ENCODE peak calls at places on chromosomes 1 and 21, in nine cellular contexts. C is CD4-positive, alpha-beta T cell; Y is bronchial epithelial cell; F is cardiac fibroblast; A is fibroblast of lung; P is lower lobe of right lung; Q is AG09309; H is omental fat pad; N is astrocyte of the spinal cord. T is an unnamed sample.

GRCh38 chr21:42942244-42942643 is 16.8 kb upstream of the ERVH48-1 start:
- DNase-seq in N (no peak), P (no peak), Q (no peak), H (no peak), Y (peak; percentile 84), A (no peak), F (no peak), C (no peak), T (no peak)

GRCh38 chr1:210328746-210329488 is at the start of gene HHAT:
- DNase-seq in Q (peak; percentile 24), P (peak; percentile 93), F (peak; percentile 81), H (no peak), N (peak; percentile 78), A (peak; percentile 64), Y (peak; percentile 68), C (peak; percentile 36), T (peak; percentile 67)

GRCh38 chr1:117321680-117322609 is 45.3 kb upstream of the MAN1A2 start:
- DNase-seq in A (no peak), C (no peak), Y (no peak), N (no peak), Q (no peak), F (peak; percentile 51), H (no peak), P (no peak), T (no peak)

GRCh38 chr1:220876511-220877347 is 2.5 kb upstream of the HLX start:
- DNase-seq in H (no peak), Q (no peak), P (peak; percentile 63), Y (no peak), F (peak; percentile 53), C (no peak), N (peak; percentile 55), A (peak; percentile 29), T (no peak)

GRCh38 chr1:24742090-24742938 is 2.9 kb upstream of the CLIC4 start:
- DNase-seq in Y (peak; percentile 39), C (no peak), A (peak; percentile 75), P (peak; percentile 14), H (no peak), Q (no peak), N (peak; percentile 63), F (peak; percentile 70), T (no peak)

GRCh38 chr21:45542667-45543370 is 579 bp upstream of the SLC19A1 start:
- DNase-seq in P (peak; percentile 56), Q (no peak), A (no peak), H (peak; percentile 21), F (no peak), Y (no peak), N (no peak), C (no peak), T (peak; percentile 10)

GRCh38 chr1:93079685-93080141 is 630 bp downstream of the MTF2 start:
- DNase-seq in H (no peak), F (no peak), C (no peak), N (no peak), A (no peak), Q (no peak), Y (peak; percentile 20), P (peak; percentile 51), T (peak; percentile 16)

GRCh38 chr1:234755449-234755863 is 145.5 kb upstream of the IRF2BP2 start:
- DNase-seq in Q (peak; percentile 72), Y (peak; percentile 78), C (no peak), A (peak; percentile 93), H (peak; percentile 93), P (peak; percentile 81), N (peak; percentile 62), F (peak; percentile 93), T (no peak)

GRCh38 chr21:25691931-25692330 is 42.8 kb downstream of the ATP5PF start:
- DNase-seq in C (no peak), A (peak; percentile 53), P (no peak), Q (no peak), N (no peak), H (no peak), F (no peak), Y (no peak), T (no peak)

GRCh38 chr1:5508669-5509330 is 483.4 kb downstream of the NPHP4 start:
- DNase-seq in F (no peak), P (no peak), C (no peak), Q (no peak), H (no peak), A (no peak), N (no peak), Y (no peak), T (no peak)

GRCh38 chr1:89723863-89724262 is 90.9 kb downstream of the LRRC8C start:
- DNase-seq in Y (peak; percentile 25), N (no peak), F (peak; percentile 78), A (peak; percentile 49), C (no peak), P (no peak), Q (no peak), H (no peak), T (no peak)

GRCh38 chr1:3612123-3612522 is 815 bp upstream of the MEGF6 start:
- DNase-seq in Q (no peak), F (no peak), H (no peak), P (no peak), Y (no peak), N (no peak), C (no peak), A (no peak), T (no peak)

GRCh38 chr1:43279666-43280065 is 5.7 kb downstream of the C1orf210 start:
- DNase-seq in Q (no peak), H (no peak), P (no peak), A (no peak), N (no peak), F (no peak), Y (no peak), C (no peak), T (no peak)

GRCh38 chr1:21579788-21580187 is 70.6 kb downstream of the ALPL start:
- DNase-seq in N (no peak), P (no peak), H (no peak), Q (no peak), F (no peak), Y (peak; percentile 40), A (no peak), C (no peak), T (no peak)

GRCh38 chr1:15810073-15810472 is 2.6 kb upstream of the UQCRHL start:
- DNase-seq in C (no peak), Y (no peak), F (no peak), H (no peak), A (no peak), N (no peak), Q (no peak), P (no peak), T (no peak)

GRCh38 chr1:223487514-223488259 is 94.5 kb downstream of the CCDC185 start:
- DNase-seq in A (no peak), F (no peak), Q (no peak), Y (no peak), P (no peak), C (no peak), H (no peak), N (no peak), T (no peak)

GRCh38 chr1:204147392-204148097 is 4.3 kb downstream of the ETNK2 start:
- DNase-seq in F (no peak), N (no peak), C (no peak), P (no peak), Y (no peak), Q (no peak), H (no peak), A (no peak), T (no peak)

GRCh38 chr1:5750186-5751170 is 241.7 kb downstream of the NPHP4 start:
- DNase-seq in P (peak; percentile 36), A (no peak), N (no peak), C (no peak), H (no peak), Y (no peak), F (no peak), Q (no peak), T (no peak)

GRCh38 chr1:119896303-119896702 is at the start of gene ADAM30:
- DNase-seq in A (no peak), Y (no peak), N (no peak), H (no peak), C (no peak), P (no peak), F (no peak), Q (no peak), T (no peak)
- TF ChIP-seq CTCF in A (no peak), Y (peak; percentile 7), N (peak; percentile 34), H (no peak), C (no peak), P (no peak), F (peak; percentile 36), Q (peak; percentile 6), T (no peak)

GRCh38 chr1:111569913-111570312 is 49.7 kb upstream of the RAP1A start:
- DNase-seq in Q (no peak), C (no peak), N (no peak), F (no peak), A (no peak), H (no peak), Y (no peak), P (no peak), T (no peak)

GRCh38 chr1:111568160-111568559 is 51.4 kb upstream of the RAP1A start:
- DNase-seq in Q (no peak), P (no peak), C (no peak), A (no peak), Y (no peak), F (no peak), N (no peak), H (no peak), T (no peak)

GRCh38 chr1:111571987-111572386 is 47.6 kb upstream of the RAP1A start:
- DNase-seq in Q (peak; percentile 38), A (peak; percentile 58), C (no peak), Y (no peak), N (peak; percentile 50), H (no peak), P (no peak), F (peak; percentile 62), T (no peak)

GRCh38 chr1:111571239-111571638 is 48.4 kb upstream of the RAP1A start:
- DNase-seq in A (no peak), P (no peak), C (no peak), H (no peak), N (no peak), Y (no peak), F (no peak), Q (no peak), T (no peak)

GRCh38 chr1:111570781-111571181 is 48.8 kb upstream of the RAP1A start:
- DNase-seq in N (no peak), P (no peak), F (no peak), A (no peak), Y (peak; percentile 50), C (peak; percentile 15), Q (no peak), H (no peak), T (no peak)
- TF ChIP-seq CTCF in N (peak; percentile 21), P (peak; percentile 39), F (peak; percentile 38), A (peak; percentile 28), Y (peak; percentile 17), C (peak; percentile 42), Q (peak; percentile 27), H (no peak), T (peak; percentile 34)

DNA sequence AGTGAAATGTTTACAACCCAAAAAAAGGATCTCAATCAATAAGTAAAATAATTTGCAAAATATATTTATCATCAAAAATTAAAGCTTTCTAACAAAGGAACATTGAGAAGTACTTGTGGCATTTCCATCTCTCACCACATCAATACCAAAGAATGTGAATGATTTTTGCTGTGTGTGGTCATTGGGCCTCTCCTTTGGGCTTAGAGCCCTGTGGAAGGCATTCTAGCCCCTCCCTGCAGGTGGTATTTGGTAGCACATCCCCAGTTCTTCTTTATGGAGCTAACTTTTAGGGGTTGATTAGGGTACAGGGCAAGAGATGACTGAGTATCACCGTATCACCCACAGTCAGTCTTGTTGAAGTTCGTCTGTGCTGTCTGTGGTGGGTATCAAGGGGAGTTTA is 294.1 kb upstream of the SGIP1 start:
- DNase-seq in N (no peak), F (no peak), P (no peak), A (no peak), C (no peak), Y (no peak), H (no peak), Q (no peak), T (no peak)
- TF ChIP-seq CTCF in N (no peak), F (no peak), P (no peak), A (no peak), C (no peak), Y (no peak), H (no peak), Q (peak; percentile 9), T (no peak)

GRCh38 chr21:32099812-32100416 is 178.9 kb downstream of the MIS18A start:
- DNase-seq in F (no peak), Q (no peak), A (no peak), P (no peak), N (no peak), H (no peak), C (no peak), Y (no peak), T (no peak)
- TF ChIP-seq CTCF in F (no peak), Q (peak; percentile 13), A (no peak), P (no peak), N (no peak), H (no peak), C (no peak), Y (no peak), T (peak; percentile 16)

T was measured in progenitor cell of endocrine pancreas.